ENCODE peak calls at places on chromosomes 7 and 10, in four cellular contexts. X, Q, K and A are unnamed samples.
A peak's percentile ranks its signal among the peaks of the same experiment; 100 is the strongest.

GRCh38 chr7:5625938-5626337 is 155.5 kb downstream of the RNF216 start:
- DNase-seq in X (no peak), Q (no peak), K (peak; percentile 83), A (no peak)

GRCh38 chr10:26215923-26216576 is 524 bp upstream of the GAD2 start:
- DNase-seq in X (no peak), Q (no peak), K (no peak), A (no peak)

GRCh38 chr10:72499697-72500096 is 126.2 kb downstream of the MICU1 start:
- DNase-seq in X (no peak), Q (no peak), K (no peak), A (no peak)

GRCh38 chr10:121947931-121948330 is 20.1 kb upstream of the ATE1 start:
- DNase-seq in X (no peak), Q (no peak), K (no peak), A (no peak)

GRCh38 chr10:5125315-5126044 is 31.3 kb downstream of the AKR1C3 start:
- DNase-seq in X (no peak), Q (no peak), K (no peak), A (no peak)

GRCh38 chr10:78770167-78771090 is 298.3 kb upstream of the ZMIZ1 start:
- DNase-seq in X (no peak), Q (no peak), K (no peak), A (no peak)

GRCh38 chr10:60604356-60604755 is 173.9 kb upstream of the CDK1 start:
- DNase-seq in X (no peak), Q (no peak), K (peak; percentile 19), A (no peak)

GRCh38 chr7:54278847-54279246 is 263.3 kb upstream of the VSTM2A start:
- DNase-seq in X (no peak), Q (no peak), K (no peak), A (no peak)

GRCh38 chr7:147014596-147014995 is 898.0 kb downstream of the CNTNAP2 start:
- DNase-seq in X (no peak), Q (no peak), K (no peak), A (no peak)

GRCh38 chr10:68224810-68225209 is 7.1 kb downstream of the ATOH7 start:
- DNase-seq in X (no peak), Q (no peak), K (no peak), A (no peak)

GRCh38 chr10:100827819-100828743 is 82.7 kb downstream of the PAX2 start:
- DNase-seq in X (peak; percentile 26), Q (no peak), K (no peak), A (peak; percentile 27)

GRCh38 chr10:132518572-132519381 is 18.8 kb upstream of the INPP5A start:
- DNase-seq in X (peak; percentile 86), Q (no peak), K (no peak), A (no peak)

DNA sequence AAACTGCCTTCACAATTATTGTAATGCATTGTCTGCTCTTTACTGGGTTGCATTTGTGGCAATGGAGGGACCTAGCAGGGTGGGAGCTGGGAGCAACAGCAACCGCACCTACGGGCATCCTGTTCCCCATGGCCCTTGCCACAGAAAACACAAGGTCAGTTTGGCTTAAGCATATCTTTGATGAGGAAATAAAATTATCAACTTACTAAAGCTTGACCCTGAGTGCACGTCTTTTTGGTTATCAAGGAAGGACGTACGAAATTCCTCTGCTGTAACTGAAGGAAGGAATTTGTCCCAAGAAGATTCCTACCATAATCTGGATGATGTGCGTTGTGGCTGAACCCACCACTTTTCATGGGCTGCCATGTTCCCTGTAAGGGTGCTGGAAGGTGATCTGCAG is 19.9 kb upstream of the PTPRN2 start:
- DNase-seq in X (no peak), Q (no peak), K (no peak), A (no peak)
- H3K4me3 ChIP-seq in X (no peak overlapping the region), Q (no peak overlapping the region), K (no peak overlapping the region), A (no peak overlapping the region)

GRCh38 chr7:30226593-30227268 is 57.7 kb upstream of the ZNRF2 start:
- DNase-seq in X (no peak), Q (no peak), K (no peak), A (no peak)
- TF ChIP-seq CTCF in X (peak; percentile 8), Q (no peak), K (no peak), A (no peak)

GRCh38 chr7:44240983-44241510 is 40.3 kb downstream of the YKT6 start:
- DNase-seq in X (peak; percentile 57), Q (peak; percentile 15), K (peak; percentile 87), A (peak; percentile 82)
- H3K4me3 ChIP-seq in X (no peak overlapping the region), Q (no peak overlapping the region), K (peak overlapping the region; percentile 45), A (no peak overlapping the region)

DNA sequence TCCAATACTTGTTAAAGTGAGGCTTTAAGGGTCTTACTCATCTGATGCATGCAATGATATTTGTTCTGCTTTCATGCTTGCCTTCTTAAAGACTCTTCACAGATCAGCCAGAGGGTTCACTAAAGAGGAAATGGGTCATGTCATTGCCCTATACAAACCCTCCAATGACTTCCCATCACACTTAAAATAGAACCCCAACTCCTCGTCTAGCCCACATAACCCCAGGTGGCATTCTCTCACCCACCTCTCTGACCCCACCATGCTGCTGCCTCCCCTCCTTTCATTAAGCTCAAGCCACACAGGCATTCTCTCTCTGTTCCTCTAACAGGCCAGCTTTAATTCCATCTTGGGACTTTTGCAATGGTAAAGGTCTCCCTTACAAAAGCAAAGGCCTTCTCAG is 253.6 kb downstream of the GRID1 start:
- DNase-seq in X (no peak), Q (no peak), K (no peak), A (no peak)
- TF ChIP-seq CTCF in X (no peak), Q (no peak), K (no peak), A (no peak)

DNA sequence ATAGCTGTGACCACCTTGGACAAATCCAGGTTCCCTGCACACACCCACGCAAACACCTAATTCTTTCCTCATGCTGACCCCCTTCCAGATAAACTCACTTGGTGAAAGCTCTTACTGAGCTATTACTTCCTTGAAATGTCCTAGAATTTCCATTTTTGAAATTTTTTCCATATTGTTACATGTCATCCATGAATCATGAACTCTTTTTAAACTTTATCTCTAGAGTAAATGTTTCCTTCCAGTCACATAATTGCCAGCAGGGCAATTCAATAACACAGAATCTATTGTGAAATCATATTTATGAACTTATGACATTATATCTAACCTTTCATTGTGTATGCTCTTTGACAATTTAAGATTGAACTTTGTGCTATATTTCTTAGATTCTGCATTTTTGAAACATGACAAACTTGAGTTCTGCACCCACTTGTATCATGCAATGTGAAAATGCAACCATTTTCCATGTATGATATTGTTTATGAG is 26.8 kb upstream of the FGL2 start:
- DNase-seq in X (no peak), Q (no peak), K (peak; percentile 74), A (no peak)
- H3K4me3 ChIP-seq in X (no peak overlapping the region), Q (no peak overlapping the region), K (no peak overlapping the region), A (no peak overlapping the region)

GRCh38 chr10:58319599-58319998 is 15.2 kb upstream of the UBE2D1 start:
- DNase-seq in X (no peak), Q (no peak), K (no peak), A (no peak)
- TF ChIP-seq CTCF in X (peak; percentile 17), Q (no peak), K (no peak), A (no peak)

GRCh38 chr7:149728491-149729375 is 44.7 kb downstream of the ZNF467 start:
- DNase-seq in X (no peak), Q (no peak), K (no peak), A (no peak)

GRCh38 chr7:149727541-149728476 is 45.6 kb downstream of the ZNF467 start:
- DNase-seq in X (no peak), Q (no peak), K (no peak), A (no peak)

GRCh38 chr7:149725916-149726315 is 47.5 kb downstream of the ZNF467 start:
- DNase-seq in X (no peak), Q (no peak), K (no peak), A (no peak)

GRCh38 chr7:149725426-149725821 is 48.0 kb downstream of the ZNF467 start:
- DNase-seq in X (no peak), Q (no peak), K (no peak), A (no peak)

GRCh38 chr7:149727053-149727452 is 46.3 kb downstream of the ZNF467 start:
- DNase-seq in X (no peak), Q (no peak), K (no peak), A (no peak)
- H3K4me3 ChIP-seq in X (no peak overlapping the region), Q (no peak overlapping the region), K (no peak overlapping the region), A (no peak overlapping the region)

GRCh38 chr7:22896917-22897316 is 74.3 kb upstream of the TOMM7 start:
- DNase-seq in X (no peak), Q (no peak), K (no peak), A (no peak)
- TF ChIP-seq CTCF in X (no peak), Q (no peak), K (no peak), A (no peak)

GRCh38 chr10:8052344-8052969 is 2.0 kb upstream of the GATA3 start:
- DNase-seq in X (no peak), Q (no peak), K (no peak), A (no peak)
- H3K4me3 ChIP-seq in X (peak overlapping the region; percentile 67), Q (no peak overlapping the region), K (no peak overlapping the region), A (no peak overlapping the region)